ENCODE peak calls at places on chromosomes 13 and 19, in six cellular contexts. H, V, U, Z, G and B are unnamed samples.

GRCh38 chr19:35045667-35046300 is 4.3 kb downstream of the HPN start:
- ATAC-seq in H (peak), V (peak), U (no peak), Z (no peak), G (peak), B (peak)

GRCh38 chr13:42110410-42111155 is 62.1 kb downstream of the DGKH start:
- ATAC-seq in H (peak), V (peak), U (no peak), Z (peak), G (peak), B (peak)

GRCh38 chr19:15297416-15298224 is 34.7 kb downstream of the BRD4 start:
- ATAC-seq in H (peak), V (peak), U (peak), Z (no peak), G (peak), B (peak)

GRCh38 chr13:65112123-65113075 is 2117.7 kb downstream of the PCDH9 start:
- ATAC-seq in H (no peak), V (no peak), U (peak), Z (no peak), G (peak), B (no peak)

GRCh38 chr19:28020631-28021315 is 1192.2 kb downstream of the UQCRFS1 start:
- ATAC-seq in H (no peak), V (no peak), U (no peak), Z (no peak), G (no peak), B (no peak)

GRCh38 chr13:41700790-41701310 is 243.5 kb downstream of the RGCC start:
- ATAC-seq in H (no peak), V (peak), U (peak), Z (peak), G (no peak), B (no peak)

GRCh38 chr19:20247016-20247683 is 80.1 kb downstream of the ZNF486 start:
- ATAC-seq in H (no peak), V (peak), U (no peak), Z (peak), G (peak), B (no peak)

GRCh38 chr19:45767410-45767880 is 1.6 kb downstream of the SIX5 start:
- ATAC-seq in H (peak), V (peak), U (peak), Z (peak), G (peak), B (no peak)

GRCh38 chr13:23790591-23791170 is 98.5 kb downstream of the MIPEP start:
- ATAC-seq in H (no peak), V (peak), U (no peak), Z (peak), G (no peak), B (no peak)

GRCh38 chr13:77714119-77714755 is 16.8 kb downstream of the SLAIN1 start:
- ATAC-seq in H (no peak), V (no peak), U (no peak), Z (no peak), G (no peak), B (no peak)

GRCh38 chr13:95275322-95276118 is 25.7 kb downstream of the ABCC4 start:
- ATAC-seq in H (no peak), V (no peak), U (no peak), Z (no peak), G (no peak), B (peak)

GRCh38 chr13:65339236-65339635 is 1890.9 kb downstream of the PCDH9 start:
- ATAC-seq in H (no peak), V (no peak), U (no peak), Z (no peak), G (no peak), B (no peak)

GRCh38 chr13:34756572-34756971 is 185.5 kb upstream of the NBEA start:
- ATAC-seq in H (no peak), V (no peak), U (no peak), Z (no peak), G (no peak), B (no peak)